ENCODE peak calls at places on chromosome 12, in four cellular contexts. One of them, this sample, is unnamed.
A peak's percentile ranks its signal among the peaks of the same experiment; 100 is the strongest.

GRCh38 chr12:51269174-51270066 is 795 bp downstream of the SMAGP start:
- DNase-seq in K562: peak; percentile 67
- DNase-seq in H1: peak; percentile 47
- DNase-seq in HepG2: peak; percentile 54
- DNase-seq in this sample: peak; percentile 84

GRCh38 chr12:105659355-105660075 is 329.0 kb downstream of the C12orf75 start:
- DNase-seq in K562: no peak
- DNase-seq in H1: no peak
- DNase-seq in HepG2: no peak
- DNase-seq in this sample: no peak

GRCh38 chr12:109948382-109948781 is 47.8 kb downstream of the GIT2 start:
- DNase-seq in K562: no peak
- DNase-seq in H1: no peak
- DNase-seq in HepG2: no peak
- DNase-seq in this sample: no peak

GRCh38 chr12:7180685-7181084 is 8.8 kb upstream of the PEX5 start:
- DNase-seq in K562: no peak
- DNase-seq in H1: no peak
- DNase-seq in HepG2: no peak
- DNase-seq in this sample: no peak

GRCh38 chr12:28872654-28873268 is 276.3 kb upstream of the FAR2 start:
- DNase-seq in K562: peak; percentile 57
- DNase-seq in H1: peak; percentile 34
- DNase-seq in HepG2: peak; percentile 21
- DNase-seq in this sample: peak; percentile 76

GRCh38 chr12:88142610-88142991 is 494 bp downstream of the TMTC3 start:
- DNase-seq in K562: no peak
- DNase-seq in H1: no peak
- DNase-seq in HepG2: peak; percentile 2
- DNase-seq in this sample: peak; percentile 38

GRCh38 chr12:88145567-88146347 is 3.6 kb downstream of the TMTC3 start:
- DNase-seq in K562: no peak
- DNase-seq in H1: no peak
- DNase-seq in HepG2: no peak
- DNase-seq in this sample: no peak

GRCh38 chr12:105212431-105212830 is 23.5 kb downstream of the APPL2 start:
- DNase-seq in K562: no peak
- DNase-seq in H1: no peak
- DNase-seq in HepG2: no peak
- DNase-seq in this sample: no peak

GRCh38 chr12:23560611-23561010 is 388.9 kb downstream of the SOX5 start:
- DNase-seq in K562: no peak
- DNase-seq in H1: no peak
- DNase-seq in HepG2: no peak
- DNase-seq in this sample: no peak

GRCh38 chr12:131943876-131944275 is 5.9 kb upstream of the EP400 start:
- DNase-seq in K562: no peak
- DNase-seq in H1: no peak
- DNase-seq in HepG2: no peak
- DNase-seq in this sample: no peak

GRCh38 chr12:131943389-131943788 is 6.4 kb upstream of the EP400 start:
- DNase-seq in K562: no peak
- DNase-seq in H1: no peak
- DNase-seq in HepG2: no peak
- DNase-seq in this sample: no peak

GRCh38 chr12:131946757-131947156 is 3.0 kb upstream of the EP400 start:
- DNase-seq in K562: no peak
- DNase-seq in H1: no peak
- DNase-seq in HepG2: no peak
- DNase-seq in this sample: no peak

GRCh38 chr12:131942671-131943070 is 7.1 kb upstream of the EP400 start:
- DNase-seq in K562: no peak
- DNase-seq in H1: no peak
- DNase-seq in HepG2: no peak
- DNase-seq in this sample: no peak

GRCh38 chr12:131944601-131945251 is 5.0 kb upstream of the EP400 start:
- DNase-seq in K562: peak; percentile 19
- DNase-seq in H1: no peak
- DNase-seq in HepG2: no peak
- DNase-seq in this sample: no peak
- TF ChIP-seq JUN in K562: no peak
- TF ChIP-seq JUN in H1: no peak
- TF ChIP-seq JUN in HepG2: no peak
- TF ChIP-seq JUN in this sample: no peak

GRCh38 chr12:25653487-25654175 is 100.5 kb upstream of the LMNTD1 start:
- DNase-seq in K562: no peak
- DNase-seq in H1: no peak
- DNase-seq in HepG2: no peak
- DNase-seq in this sample: no peak

DNA sequence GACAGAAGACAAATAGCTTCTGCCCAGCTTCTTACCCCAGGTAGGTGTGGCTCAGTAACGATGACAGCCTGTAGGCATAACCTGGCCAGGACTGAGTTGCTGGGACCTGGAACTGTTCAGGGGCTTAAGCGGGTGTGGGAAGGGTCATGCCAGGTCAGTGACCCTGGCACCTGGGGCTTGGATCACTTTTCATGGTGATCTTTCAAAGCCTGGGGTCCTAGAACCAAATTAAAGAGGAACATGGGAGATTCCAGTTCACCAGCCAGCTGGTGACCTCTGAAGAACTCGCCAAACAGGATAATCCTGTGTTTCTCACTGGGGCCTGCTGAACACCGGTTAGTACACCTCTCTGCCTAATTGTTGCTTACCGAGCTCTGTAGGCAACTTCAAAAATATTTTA is 102.6 kb upstream of the LMNTD1 start:
- DNase-seq in K562: no peak
- DNase-seq in H1: no peak
- DNase-seq in HepG2: no peak
- DNase-seq in this sample: no peak
- TF ChIP-seq ATF2 in K562: no peak
- TF ChIP-seq ATF2 in H1: no peak
- TF ChIP-seq ATF2 in HepG2: no peak
- TF ChIP-seq ATF2 in this sample: no peak

GRCh38 chr12:93279849-93280412 is 97.8 kb upstream of the NUDT4 start:
- DNase-seq in K562: no peak
- DNase-seq in H1: no peak
- DNase-seq in HepG2: no peak
- DNase-seq in this sample: no peak
- TF ChIP-seq JUN in K562: no peak
- TF ChIP-seq JUN in H1: no peak
- TF ChIP-seq JUN in HepG2: no peak
- TF ChIP-seq JUN in this sample: no peak

GRCh38 chr12:5817246-5817645 is 127.8 kb downstream of the ANO2 start:
- DNase-seq in K562: no peak
- DNase-seq in H1: no peak
- DNase-seq in HepG2: no peak
- DNase-seq in this sample: no peak
- TF ChIP-seq ATF2 in K562: no peak
- TF ChIP-seq ATF2 in H1: no peak
- TF ChIP-seq ATF2 in HepG2: no peak
- TF ChIP-seq ATF2 in this sample: no peak

DNA sequence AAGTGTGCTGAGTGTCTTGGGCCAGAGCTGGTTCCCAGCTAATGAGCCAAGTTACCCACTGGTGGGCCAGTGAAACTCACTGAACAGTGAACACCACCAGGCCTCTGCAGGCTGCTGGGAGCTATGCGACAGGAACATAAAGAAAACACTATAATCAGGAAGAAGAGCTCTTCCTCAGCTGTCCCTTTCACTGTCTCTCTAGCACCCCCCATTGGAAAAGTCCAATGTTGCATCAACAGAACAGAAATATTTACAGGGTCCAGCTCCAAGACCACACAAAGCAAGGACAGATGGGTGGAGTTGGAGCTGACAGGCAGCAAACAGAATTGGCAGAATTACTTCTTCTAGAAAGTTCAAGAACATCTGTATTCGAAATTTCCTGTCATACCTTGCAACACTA is 903.6 kb upstream of the TMEM132C start:
- DNase-seq in K562: peak; percentile 20
- DNase-seq in H1: no peak
- DNase-seq in HepG2: no peak
- DNase-seq in this sample: no peak
- TF ChIP-seq JUN in K562: no peak
- TF ChIP-seq JUN in H1: no peak
- TF ChIP-seq JUN in HepG2: no peak
- TF ChIP-seq JUN in this sample: no peak

GRCh38 chr12:2389079-2389790 is 336.4 kb downstream of the CACNA1C start:
- DNase-seq in K562: no peak
- DNase-seq in H1: no peak
- DNase-seq in HepG2: no peak
- DNase-seq in this sample: no peak

GRCh38 chr12:2384533-2385328 is 331.9 kb downstream of the CACNA1C start:
- DNase-seq in K562: no peak
- DNase-seq in H1: no peak
- DNase-seq in HepG2: no peak
- DNase-seq in this sample: no peak

GRCh38 chr12:2385529-2385928 is 332.7 kb downstream of the CACNA1C start:
- DNase-seq in K562: no peak
- DNase-seq in H1: no peak
- DNase-seq in HepG2: no peak
- DNase-seq in this sample: no peak

GRCh38 chr12:2386566-2386965 is 333.8 kb downstream of the CACNA1C start:
- DNase-seq in K562: no peak
- DNase-seq in H1: no peak
- DNase-seq in HepG2: no peak
- DNase-seq in this sample: no peak

DNA sequence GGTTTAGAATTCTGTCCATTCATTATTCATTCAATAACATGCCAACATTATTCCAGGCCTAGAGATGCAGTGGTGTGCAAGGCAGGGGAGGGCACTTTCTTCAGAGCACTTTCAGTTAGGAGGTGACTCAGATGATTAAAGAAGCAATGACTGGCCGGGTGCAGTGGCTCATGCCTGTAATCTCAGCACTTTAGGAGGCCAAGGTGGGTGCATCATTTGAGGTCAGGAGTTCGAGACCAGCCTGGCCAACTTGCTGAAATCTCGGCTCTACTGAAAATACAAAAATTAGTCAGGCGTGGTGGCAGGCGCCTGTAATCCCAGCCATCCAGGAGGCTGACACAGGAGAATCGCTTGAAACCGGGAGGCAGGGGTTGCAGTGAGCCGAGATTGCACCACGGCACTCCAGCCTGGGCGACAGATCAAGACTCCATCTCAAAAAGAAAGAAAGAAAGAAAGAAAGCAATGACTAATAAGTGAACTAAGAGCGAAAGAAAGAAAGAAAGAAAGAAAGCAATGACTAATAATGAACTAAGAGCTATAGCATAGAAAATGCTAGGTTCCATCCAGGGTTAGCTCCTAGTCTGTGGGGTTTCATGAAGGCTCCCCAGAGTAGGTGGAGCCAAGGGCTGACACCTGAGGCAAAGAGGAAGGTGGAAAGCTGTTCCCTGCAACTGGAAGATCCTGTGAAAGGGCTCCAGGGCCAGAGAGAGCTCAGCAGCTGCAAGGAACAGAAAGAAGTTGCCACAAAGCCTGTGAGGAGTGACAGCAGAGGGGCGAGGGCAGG is 334.5 kb downstream of the CACNA1C start:
- DNase-seq in K562: no peak
- DNase-seq in H1: no peak
- DNase-seq in HepG2: no peak
- DNase-seq in this sample: no peak
- TF ChIP-seq ATF2 in K562: no peak
- TF ChIP-seq ATF2 in H1: no peak
- TF ChIP-seq ATF2 in HepG2: no peak
- TF ChIP-seq ATF2 in this sample: no peak

This sample was measured in WTC11.